ENCODE peak calls at places on chromosomes 11 and 22, in five cellular contexts. J is hepatocyte, S is neural progenitor cell, H is thoracic aorta, V is A673. O is an unnamed sample.

GRCh38 chr11:64359712-64360402 is 895 bp downstream of the RPS6KA4 start:
- DNase-seq in J (peak), S (no peak), H (no peak), V (no peak), O (no peak)

GRCh38 chr11:32224580-32224979 is 133.7 kb downstream of the RCN1 start:
- DNase-seq in J (no peak), S (no peak), H (no peak), V (no peak), O (no peak)

GRCh38 chr11:70082829-70083228 is 4.7 kb downstream of the ANO1 start:
- DNase-seq in J (no peak), S (no peak), H (no peak), V (no peak), O (peak)

GRCh38 chr22:40498454-40499186 is 128.2 kb downstream of the SGSM3 start:
- DNase-seq in J (peak), S (no peak), H (no peak), V (no peak), O (peak)

GRCh38 chr11:46382644-46383403 is 1.4 kb downstream of the MDK start:
- DNase-seq in J (peak), S (peak), H (no peak), V (peak), O (no peak)

GRCh38 chr11:77139201-77139600 is 11.2 kb downstream of the MYO7A start:
- DNase-seq in J (no peak), S (no peak), H (no peak), V (no peak), O (no peak)

GRCh38 chr11:2387266-2387982 is 10.3 kb downstream of the CD81 start:
- DNase-seq in J (no peak), S (peak), H (no peak), V (no peak), O (no peak)

GRCh38 chr11:72939031-72939430 is 124.8 kb downstream of the ATG16L2 start:
- DNase-seq in J (no peak), S (no peak), H (no peak), V (no peak), O (no peak)

GRCh38 chr11:121406291-121406690 is 45.8 kb upstream of the SORL1 start:
- DNase-seq in J (no peak), S (peak), H (no peak), V (no peak), O (no peak)

GRCh38 chr22:44328326-44328725 is 15.6 kb upstream of the SHISAL1 start:
- DNase-seq in J (no peak), S (no peak), H (no peak), V (no peak), O (no peak)

GRCh38 chr11:127651175-127651887 is 650.8 kb upstream of the KIRREL3 start:
- DNase-seq in J (no peak), S (no peak), H (no peak), V (no peak), O (no peak)

GRCh38 chr11:92322225-92322624 is 97.6 kb downstream of the FAT3 start:
- DNase-seq in J (no peak), S (no peak), H (no peak), V (no peak), O (no peak)

GRCh38 chr22:17931400-17931825 is 92.9 kb downstream of the MICAL3 start:
- DNase-seq in J (no peak), S (no peak), H (no peak), V (no peak), O (no peak)

GRCh38 chr11:33529461-33529860 is 171.2 kb downstream of the C11orf91 start:
- DNase-seq in J (no peak), S (no peak), H (no peak), V (no peak), O (no peak)

GRCh38 chr11:122343247-122343646 is 227.2 kb upstream of the BLID start:
- DNase-seq in J (no peak), S (no peak), H (no peak), V (no peak), O (no peak)

GRCh38 chr11:18802381-18803257 is 11.0 kb upstream of the PTPN5 start:
- DNase-seq in J (peak), S (peak), H (no peak), V (peak), O (peak)

GRCh38 chr11:64098318-64098831 is 62.6 kb downstream of the FLRT1 start:
- DNase-seq in J (no peak), S (no peak), H (no peak), V (no peak), O (no peak)

GRCh38 chr11:69511358-69512015 is 30.0 kb downstream of the LINC01488 start:
- DNase-seq in J (no peak), S (no peak), H (no peak), V (no peak), O (no peak)

GRCh38 chr11:130371004-130371590 is 56.4 kb upstream of the ZBTB44 start:
- DNase-seq in J (no peak), S (no peak), H (no peak), V (no peak), O (no peak)

GRCh38 chr11:112745958-112746357 is 215.3 kb upstream of the NCAM1 start:
- DNase-seq in J (no peak), S (no peak), H (no peak), V (peak), O (no peak)

GRCh38 chr11:120941000-120941399 is 82.9 kb upstream of the TBCEL start:
- DNase-seq in J (no peak), S (no peak), H (no peak), V (no peak), O (no peak)

GRCh38 chr22:47366026-47366767 is 603.7 kb downstream of the TBC1D22A start:
- DNase-seq in J (no peak), S (no peak), H (no peak), V (no peak), O (no peak)

GRCh38 chr11:64799925-64800632 is 2.9 kb downstream of the MAP4K2 start:
- DNase-seq in J (no peak), S (no peak), H (no peak), V (no peak), O (no peak)

GRCh38 chr11:75716659-75717058 is 979 bp upstream of the MOGAT2 start:
- DNase-seq in J (no peak), S (no peak), H (no peak), V (no peak), O (no peak)

GRCh38 chr22:25076281-25076680 is 123.4 kb upstream of the CRYBB3 start:
- DNase-seq in J (no peak), S (no peak), H (no peak), V (no peak), O (no peak)

GRCh38 chr11:7081441-7081840 is 7.4 kb upstream of the RBMXL2 start:
- DNase-seq in J (no peak), S (no peak), H (no peak), V (no peak), O (no peak)

GRCh38 chr22:24460418-24461089 is 33.2 kb downstream of the ADORA2A start:
- DNase-seq in J (peak), S (no peak), H (no peak), V (peak), O (no peak)

GRCh38 chr11:126791446-126791845 is 209.1 kb downstream of the KIRREL3 start:
- DNase-seq in J (no peak), S (peak), H (no peak), V (no peak), O (no peak)

GRCh38 chr22:24244144-24244787 is 616 bp downstream of the GGT5 start:
- DNase-seq in J (no peak), S (no peak), H (no peak), V (no peak), O (no peak)

GRCh38 chr11:19344661-19345518 is 104.1 kb upstream of the E2F8 start:
- DNase-seq in J (peak), S (peak), H (no peak), V (peak), O (peak)

GRCh38 chr11:126046796-126047195 is 15.9 kb downstream of the CDON start:
- DNase-seq in J (no peak), S (no peak), H (no peak), V (no peak), O (no peak)

GRCh38 chr22:19903513-19903912 is 38.1 kb upstream of the COMT start:
- DNase-seq in J (no peak), S (no peak), H (no peak), V (no peak), O (no peak)

GRCh38 chr22:19904174-19904856 is 37.3 kb upstream of the COMT start:
- DNase-seq in J (no peak), S (no peak), H (no peak), V (no peak), O (no peak)

GRCh38 chr22:19903031-19903430 is 38.5 kb upstream of the COMT start:
- DNase-seq in J (no peak), S (peak), H (no peak), V (no peak), O (no peak)

GRCh38 chr22:19904881-19905618 is 36.5 kb upstream of the COMT start:
- DNase-seq in J (no peak), S (no peak), H (no peak), V (no peak), O (no peak)

GRCh38 chr22:19905619-19906276 is 35.8 kb upstream of the COMT start:
- DNase-seq in J (no peak), S (no peak), H (no peak), V (no peak), O (no peak)
- TF ChIP-seq CTCF in J (no peak), S (no peak), H (no peak), V (no peak), O (no peak)

GRCh38 chr11:12445001-12445400 is 67.6 kb downstream of the PARVA start:
- DNase-seq in J (no peak), S (no peak), H (no peak), V (no peak), O (no peak)

GRCh38 chr11:12446863-12447262 is 69.5 kb downstream of the PARVA start:
- DNase-seq in J (no peak), S (no peak), H (no peak), V (no peak), O (no peak)

GRCh38 chr11:12449961-12450715 is 72.8 kb downstream of the PARVA start:
- DNase-seq in J (no peak), S (no peak), H (no peak), V (no peak), O (no peak)

GRCh38 chr11:12451179-12451814 is 73.9 kb downstream of the PARVA start:
- DNase-seq in J (no peak), S (no peak), H (no peak), V (no peak), O (no peak)

DNA sequence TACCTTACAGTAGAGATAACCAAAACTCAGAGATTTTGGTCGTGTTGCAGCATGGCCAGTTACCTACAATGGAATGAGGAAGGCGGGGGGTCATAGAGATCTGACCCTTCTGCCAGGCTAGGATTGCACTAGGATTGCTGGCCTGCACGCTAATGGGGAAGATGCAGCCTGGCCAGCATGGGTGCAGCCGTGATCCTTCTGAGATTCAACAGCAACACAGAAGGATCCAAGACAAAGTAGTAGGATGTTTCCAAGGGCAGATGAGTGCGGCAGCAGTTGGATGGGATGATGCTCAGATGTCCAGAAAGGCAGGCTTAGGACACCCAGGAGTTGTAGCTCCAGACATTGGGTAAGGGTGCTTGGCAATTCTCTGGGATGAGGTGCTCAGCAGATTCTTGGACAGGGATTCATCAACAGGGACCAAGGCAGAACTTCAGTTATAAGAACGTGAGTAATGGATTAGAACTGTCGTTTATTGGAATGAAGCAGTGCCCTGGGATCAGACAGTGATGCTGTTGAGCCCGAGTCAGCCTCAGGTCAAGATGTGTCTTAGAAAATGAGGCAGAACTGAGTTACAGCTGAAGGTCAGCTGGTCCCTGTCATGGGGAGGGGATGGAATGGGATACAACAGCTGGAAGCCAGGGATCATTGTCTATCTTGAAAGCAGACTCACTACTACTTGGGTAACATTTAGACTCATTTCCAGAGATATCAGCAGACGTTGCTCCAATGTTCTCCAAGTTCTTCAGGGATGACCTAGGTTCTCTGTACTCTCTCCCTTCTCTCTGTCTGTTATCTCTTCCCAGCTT is 71.0 kb downstream of the PARVA start:
- DNase-seq in J (no peak), S (no peak), H (no peak), V (no peak), O (no peak)
- TF ChIP-seq CTCF in J (no peak), S (no peak), H (no peak), V (no peak), O (no peak)

GRCh38 chr11:87300640-87301381 is 263.1 kb downstream of the TMEM135 start:
- DNase-seq in J (no peak), S (no peak), H (no peak), V (no peak), O (no peak)
- TF ChIP-seq CTCF in J (no peak), S (no peak), H (no peak), V (peak), O (no peak)

GRCh38 chr22:37782340-37783168 is 25.2 kb upstream of the GCAT start:
- DNase-seq in J (no peak), S (no peak), H (no peak), V (no peak), O (peak)
- TF ChIP-seq CTCF in J (no peak), S (no peak), H (no peak), V (no peak), O (peak)

DNA sequence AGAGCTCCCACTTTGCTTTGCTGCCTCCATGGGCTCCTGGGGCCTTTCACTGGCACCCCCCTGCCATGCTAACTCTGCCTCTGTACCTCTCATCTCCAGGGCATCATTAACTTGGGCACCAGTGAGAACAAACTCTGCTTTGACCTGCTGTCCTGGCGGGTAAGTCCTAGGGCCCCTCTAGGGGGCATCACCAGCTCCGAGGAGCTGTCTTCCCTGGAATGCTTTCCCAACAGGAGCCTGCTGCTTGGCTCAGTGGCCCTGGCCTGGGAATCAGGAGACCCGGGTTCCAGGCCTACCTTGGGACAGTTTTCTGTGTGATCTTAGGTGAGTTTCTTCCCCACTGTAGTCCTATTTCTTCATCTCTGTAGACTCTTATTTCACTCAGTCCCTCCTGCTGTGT is 5.1 kb downstream of the ACCS start:
- DNase-seq in J (no peak), S (no peak), H (no peak), V (no peak), O (no peak)
- TF ChIP-seq CTCF in J (no peak), S (no peak), H (no peak), V (peak), O (no peak)

DNA sequence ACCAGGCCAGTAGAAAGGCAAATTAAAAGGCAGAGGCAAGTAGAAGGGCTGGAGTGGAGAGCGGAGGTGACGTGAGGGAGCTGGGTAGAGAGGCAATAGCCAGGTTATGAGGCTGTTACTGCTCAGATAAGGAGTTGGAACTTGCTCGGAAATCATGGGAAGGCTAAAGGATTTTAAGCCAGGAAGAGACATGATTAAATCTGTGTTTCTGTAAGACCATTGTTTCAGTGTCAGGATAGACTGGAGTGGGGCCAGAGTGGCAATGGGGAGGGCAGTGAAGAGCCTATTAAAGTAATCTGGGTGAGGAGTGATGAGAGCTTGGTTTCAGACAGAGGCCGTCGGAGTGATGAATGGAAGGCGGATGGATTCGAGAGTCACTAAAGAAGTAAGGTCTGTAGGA is 39.0 kb downstream of the GRAMD1B start:
- DNase-seq in J (no peak), S (no peak), H (no peak), V (no peak), O (no peak)
- TF ChIP-seq CTCF in J (no peak), S (no peak), H (no peak), V (no peak), O (no peak)

GRCh38 chr22:22396741-22397291 is 111.7 kb downstream of the ZNF280B start:
- DNase-seq in J (no peak), S (no peak), H (no peak), V (no peak), O (no peak)

GRCh38 chr22:22395230-22395629 is 113.3 kb downstream of the ZNF280B start:
- DNase-seq in J (no peak), S (no peak), H (no peak), V (no peak), O (no peak)

GRCh38 chr22:22398530-22399327 is 109.8 kb downstream of the ZNF280B start:
- DNase-seq in J (no peak), S (no peak), H (no peak), V (no peak), O (no peak)

GRCh38 chr22:22397875-22398524 is 110.5 kb downstream of the ZNF280B start:
- DNase-seq in J (no peak), S (no peak), H (no peak), V (no peak), O (no peak)

DNA sequence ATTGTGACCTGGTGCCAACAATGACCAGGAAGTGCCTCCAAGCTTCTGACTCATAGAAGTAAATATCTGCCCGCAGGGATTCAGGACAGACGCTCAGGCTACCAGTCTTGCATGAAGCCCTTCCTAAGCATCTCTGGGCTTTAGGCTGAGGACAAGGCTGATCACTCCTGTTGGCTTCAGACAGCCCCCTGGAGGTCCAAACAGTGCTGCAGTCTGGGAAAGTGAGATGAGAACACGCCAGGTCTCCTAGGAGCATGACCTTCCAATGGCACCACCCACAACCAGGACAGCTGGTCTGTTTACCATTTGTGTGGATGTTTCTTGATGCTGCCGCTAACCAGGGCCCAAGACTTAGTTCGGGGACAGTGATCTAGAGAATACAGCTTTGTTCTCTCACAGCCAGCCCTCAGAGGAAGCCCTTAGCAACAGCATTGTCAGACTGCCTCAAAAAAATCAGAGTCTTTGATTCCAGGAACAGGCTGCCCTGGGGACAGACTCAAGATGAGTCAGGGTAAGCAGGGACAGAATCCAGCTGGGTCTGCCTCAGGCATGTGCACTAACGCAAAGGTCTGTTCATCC is 111.2 kb downstream of the ZNF280B start:
- DNase-seq in J (no peak), S (peak), H (no peak), V (no peak), O (peak)
- TF ChIP-seq CTCF in J (no peak), S (peak), H (no peak), V (no peak), O (no peak)

GRCh38 chr11:15074206-15075161 is 1.1 kb downstream of the CALCB start:
- DNase-seq in J (peak), S (peak), H (peak), V (peak), O (peak)

GRCh38 chr11:15073361-15074205 is at the start of gene CALCB:
- DNase-seq in J (peak), S (peak), H (no peak), V (peak), O (peak)

GRCh38 chr11:15071556-15072255 is 1.7 kb upstream of the CALCB start:
- DNase-seq in J (no peak), S (no peak), H (no peak), V (no peak), O (no peak)

GRCh38 chr11:15072551-15073143 is 746 bp upstream of the CALCB start:
- DNase-seq in J (no peak), S (no peak), H (no peak), V (no peak), O (no peak)

GRCh38 chr11:15075162-15075526 is 1.8 kb downstream of the CALCB start:
- DNase-seq in J (no peak), S (no peak), H (no peak), V (no peak), O (no peak)
- TF ChIP-seq CTCF in J (no peak), S (no peak), H (no peak), V (no peak), O (no peak)

GRCh38 chr11:60887531-60887930 is 18.9 kb downstream of the PRPF19 start:
- DNase-seq in J (peak), S (peak), H (no peak), V (peak), O (peak)
- TF ChIP-seq CTCF in J (peak), S (peak), H (no peak), V (peak), O (peak)

DNA sequence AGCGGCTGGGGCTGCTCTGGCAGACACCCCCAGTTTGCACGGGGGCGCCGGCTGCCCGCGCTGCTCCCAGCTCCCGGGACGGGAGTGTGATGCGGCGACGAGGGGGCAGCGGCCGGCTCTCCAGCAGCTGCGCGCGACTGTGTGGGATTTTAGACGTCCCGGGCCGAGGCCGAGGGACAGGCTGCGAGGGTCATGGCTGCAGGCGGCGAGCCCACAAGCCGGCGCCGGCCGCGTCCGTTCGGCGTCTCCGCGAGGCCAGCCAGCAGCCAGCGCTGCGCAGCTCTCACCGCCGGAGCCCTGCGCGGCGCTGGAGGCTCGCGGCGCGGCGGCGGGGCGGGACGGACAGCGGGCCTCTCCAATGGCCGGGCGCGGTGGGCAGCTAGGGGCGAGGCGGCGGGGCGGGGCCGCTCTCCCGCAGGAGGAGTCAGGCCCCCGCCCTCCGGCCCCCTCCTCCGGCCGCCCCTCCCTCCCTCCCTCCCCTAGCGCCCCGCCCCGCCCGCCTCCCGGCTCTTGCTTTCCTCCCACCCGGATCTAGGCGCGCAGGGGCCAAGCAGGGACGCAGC is at the start of gene FZD4:
- DNase-seq in J (peak), S (peak), H (peak), V (peak), O (peak)
- TF ChIP-seq CTCF in J (peak), S (no peak), H (no peak), V (no peak), O (no peak)